ENCODE peak calls at places on chromosomes 7 and 10, in six cellular contexts. O is upper lobe of left lung, Q is tibial nerve, Y is A549, F is body of pancreas, H is endothelial cell of umbilical vein. T is an unnamed sample.

GRCh38 chr10:57098146-57098545 is 737.1 kb upstream of the ZWINT start:
- DNase-seq in O (no peak), Q (no peak), Y (no peak), F (no peak), H (no peak), T (no peak)

GRCh38 chr7:134474902-134475301 is 16.0 kb upstream of the AKR1B1 start:
- DNase-seq in O (no peak), Q (no peak), Y (no peak), F (no peak), H (no peak), T (no peak)

GRCh38 chr7:4203786-4204185 is 478.3 kb upstream of the FOXK1 start:
- DNase-seq in O (no peak), Q (no peak), Y (no peak), F (no peak), H (no peak), T (no peak)

GRCh38 chr7:45073031-45073842 is 15.5 kb downstream of the NACAD start:
- DNase-seq in O (no peak), Q (no peak), Y (no peak), F (no peak), H (no peak), T (no peak)

GRCh38 chr7:99167072-99167471 is 23.2 kb upstream of the SMURF1 start:
- DNase-seq in O (no peak), Q (no peak), Y (no peak), F (no peak), H (no peak), T (no peak)

GRCh38 chr7:141840708-141841107 is 577 bp downstream of the PRSS37 start:
- DNase-seq in O (no peak), Q (no peak), Y (no peak), F (no peak), H (no peak), T (no peak)

GRCh38 chr10:95262763-95263518 is 27.9 kb downstream of the PDLIM1 start:
- DNase-seq in O (no peak), Q (no peak), Y (no peak), F (no peak), H (no peak), T (no peak)

GRCh38 chr10:89505606-89506005 is 29.8 kb downstream of the SLC16A12 start:
- DNase-seq in O (no peak), Q (no peak), Y (no peak), F (no peak), H (no peak), T (no peak)

GRCh38 chr10:97332586-97333350 is 1.8 kb downstream of the FRAT2 start:
- DNase-seq in O (peak), Q (no peak), Y (no peak), F (peak), H (peak), T (no peak)

GRCh38 chr10:14486777-14487510 is 156.2 kb upstream of the FRMD4A start:
- DNase-seq in O (no peak), Q (no peak), Y (no peak), F (peak), H (no peak), T (no peak)

GRCh38 chr10:101227765-101228681 is 1.2 kb downstream of the LBX1 start:
- DNase-seq in O (no peak), Q (no peak), Y (peak), F (no peak), H (no peak), T (no peak)

GRCh38 chr10:62244785-62245595 is 23.7 kb downstream of the RTKN2 start:
- DNase-seq in O (peak), Q (no peak), Y (no peak), F (peak), H (peak), T (no peak)

GRCh38 chr10:38072552-38072951 is 21.6 kb upstream of the ZNF37A start:
- DNase-seq in O (no peak), Q (no peak), Y (no peak), F (no peak), H (no peak), T (no peak)

GRCh38 chr7:132758983-132759382 is 182.7 kb upstream of the PLXNA4 start:
- DNase-seq in O (no peak), Q (no peak), Y (no peak), F (no peak), H (no peak), T (no peak)

GRCh38 chr10:113621799-113622198 is 42.0 kb downstream of the NRAP start:
- DNase-seq in O (no peak), Q (no peak), Y (no peak), F (no peak), H (no peak), T (no peak)

GRCh38 chr7:108420482-108420908 is 35.7 kb downstream of the NRCAM start:
- DNase-seq in O (no peak), Q (no peak), Y (peak), F (no peak), H (peak), T (no peak)

GRCh38 chr10:78223088-78223487 is 189.4 kb downstream of the RPS24 start:
- DNase-seq in O (no peak), Q (no peak), Y (no peak), F (no peak), H (no peak), T (no peak)

GRCh38 chr10:46290101-46290884 is 3.5 kb downstream of the ANTXRL start:
- DNase-seq in O (no peak), Q (no peak), Y (no peak), F (no peak), H (no peak), T (no peak)

GRCh38 chr7:79806161-79806734 is 328.4 kb upstream of the GNAI1 start:
- DNase-seq in O (no peak), Q (no peak), Y (no peak), F (no peak), H (peak), T (no peak)

GRCh38 chr10:130138479-130138866 is 2.3 kb downstream of the GLRX3 start:
- DNase-seq in O (peak), Q (no peak), Y (peak), F (no peak), H (peak), T (no peak)

GRCh38 chr10:122374859-122375721 is 582 bp downstream of the PLEKHA1 start:
- DNase-seq in O (peak), Q (no peak), Y (peak), F (peak), H (peak), T (peak)

GRCh38 chr7:97748482-97748881 is 16.6 kb downstream of the TAC1 start:
- DNase-seq in O (no peak), Q (no peak), Y (no peak), F (no peak), H (no peak), T (no peak)

GRCh38 chr10:116721048-116721897 is 21.1 kb downstream of the HSPA12A start:
- DNase-seq in O (no peak), Q (no peak), Y (no peak), F (no peak), H (no peak), T (no peak)

GRCh38 chr7:43612128-43612527 is 29.2 kb downstream of the STK17A start:
- DNase-seq in O (no peak), Q (no peak), Y (no peak), F (no peak), H (no peak), T (no peak)

GRCh38 chr7:43612599-43613589 is 30.0 kb downstream of the STK17A start:
- DNase-seq in O (no peak), Q (no peak), Y (no peak), F (no peak), H (no peak), T (no peak)

GRCh38 chr7:43618073-43618472 is 35.2 kb downstream of the STK17A start:
- DNase-seq in O (no peak), Q (no peak), Y (no peak), F (no peak), H (no peak), T (no peak)

GRCh38 chr7:43616977-43617376 is 34.1 kb downstream of the STK17A start:
- DNase-seq in O (no peak), Q (no peak), Y (no peak), F (no peak), H (no peak), T (no peak)

GRCh38 chr7:43615558-43616145 is 32.7 kb downstream of the STK17A start:
- DNase-seq in O (no peak), Q (no peak), Y (no peak), F (no peak), H (peak), T (no peak)
- TF ChIP-seq POLR2A in O (no peak), Q (no peak), Y (no peak), F (no peak), H (no peak), T (peak)

GRCh38 chr7:65219623-65220022 is 154.0 kb upstream of the ZNF92 start:
- DNase-seq in O (no peak), Q (no peak), Y (no peak), F (no peak), H (no peak), T (no peak)

GRCh38 chr7:65221683-65222082 is 152.0 kb upstream of the ZNF92 start:
- DNase-seq in O (no peak), Q (no peak), Y (no peak), F (no peak), H (no peak), T (no peak)

GRCh38 chr7:65216469-65216868 is 157.2 kb upstream of the ZNF92 start:
- DNase-seq in O (peak), Q (no peak), Y (no peak), F (peak), H (peak), T (no peak)
- TF ChIP-seq POLR2A in O (no peak), Q (no peak), Y (no peak), F (no peak), H (no peak), T (no peak)

GRCh38 chr10:73094986-73095478 is 1.6 kb downstream of the P4HA1 start:
- DNase-seq in O (no peak), Q (no peak), Y (no peak), F (no peak), H (no peak), T (no peak)

GRCh38 chr10:73095479-73096021 is 1.1 kb downstream of the P4HA1 start:
- DNase-seq in O (peak), Q (peak), Y (peak), F (peak), H (peak), T (no peak)

GRCh38 chr10:73096041-73096451 is 620 bp downstream of the P4HA1 start:
- DNase-seq in O (peak), Q (peak), Y (peak), F (peak), H (peak), T (peak)

GRCh38 chr10:73097305-73097670 is 622 bp upstream of the P4HA1 start:
- DNase-seq in O (no peak), Q (no peak), Y (no peak), F (no peak), H (no peak), T (no peak)

GRCh38 chr10:73096452-73097304 is at the start of gene P4HA1:
- DNase-seq in O (peak), Q (peak), Y (peak), F (peak), H (peak), T (peak)
- TF ChIP-seq POLR2A in O (peak), Q (peak), Y (peak), F (peak), H (peak), T (peak)

GRCh38 chr7:143487566-143487965 is 9.9 kb downstream of the TAS2R41 start:
- DNase-seq in O (peak), Q (peak), Y (no peak), F (peak), H (peak), T (no peak)
- TF ChIP-seq POLR2A in O (no peak), Q (peak), Y (no peak), F (no peak), H (no peak), T (no peak)

DNA sequence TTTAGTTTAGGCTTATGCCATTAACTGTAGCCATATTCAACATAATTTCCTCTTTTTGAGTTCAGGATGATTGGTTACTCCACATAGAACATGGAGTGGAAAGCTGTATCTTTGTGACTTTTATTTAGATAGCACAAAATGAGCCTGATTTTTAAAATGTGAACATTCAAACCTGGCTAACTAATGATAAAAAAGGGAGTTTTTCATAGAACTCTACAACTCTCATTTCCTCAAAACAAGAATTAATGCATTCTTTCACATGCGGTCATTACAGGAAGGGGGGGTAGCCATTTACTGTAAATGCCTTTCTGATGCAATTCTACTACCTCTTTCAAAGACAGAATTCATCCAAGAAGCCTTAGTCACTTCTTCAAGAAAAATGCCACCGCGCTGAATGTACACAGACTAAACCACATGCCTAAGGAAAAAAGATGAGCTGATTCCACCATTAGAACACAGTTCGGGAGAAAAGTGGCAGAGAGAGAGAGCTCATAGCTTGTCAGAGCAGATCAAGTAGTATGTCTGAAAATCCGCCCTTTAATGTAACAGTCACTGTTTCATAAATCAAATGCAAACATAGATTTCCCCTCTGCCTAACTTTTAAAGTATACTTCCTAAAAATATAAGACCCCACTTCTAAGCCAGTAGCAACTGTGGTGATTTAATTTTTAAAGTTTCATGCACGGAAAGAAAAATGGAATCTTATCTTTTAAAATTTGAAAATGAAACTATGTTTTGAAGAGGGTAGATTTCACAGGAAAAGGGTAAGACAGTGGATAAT is 226.4 kb upstream of the KLF14 start:
- DNase-seq in O (peak), Q (no peak), Y (peak), F (no peak), H (peak), T (no peak)
- TF ChIP-seq POLR2A in O (no peak), Q (no peak), Y (no peak), F (no peak), H (no peak), T (no peak)

GRCh38 chr10:102643346-102644065 is 773 bp upstream of the TRIM8 start:
- DNase-seq in O (peak), Q (no peak), Y (peak), F (peak), H (peak), T (no peak)
- TF ChIP-seq POLR2A in O (peak), Q (peak), Y (no peak), F (peak), H (peak), T (no peak)